ENCODE peak calls at places on chromosomes 7 and 10, in eight cellular contexts. One of them, this sample, is unnamed.

GRCh38 chr7:158252081-158252836 is 335.4 kb downstream of the PTPRN2 start:
- DNase-seq in neuronal stem cell: no peak
- DNase-seq in IMR-90: no peak
- DNase-seq in stimulated activated CD8-positive, alpha-beta memory T cell treated with anti-CD3 and anti-CD28 coated beads, Interleukin-2, amount 100 ng/mL, for 48 hours: no peak
- DNase-seq in T-helper 2 cell: no peak
- DNase-seq in HEK293T: no peak
- DNase-seq in lung microvascular endothelial cell: no peak
- DNase-seq in AG08395: no peak
- DNase-seq in this sample: no peak

GRCh38 chr10:96390460-96390864 is 31.7 kb upstream of the OPALIN start:
- DNase-seq in neuronal stem cell: no peak
- DNase-seq in IMR-90: no peak
- DNase-seq in stimulated activated CD8-positive, alpha-beta memory T cell treated with anti-CD3 and anti-CD28 coated beads, Interleukin-2, amount 100 ng/mL, for 48 hours: no peak
- DNase-seq in T-helper 2 cell: no peak
- DNase-seq in HEK293T: no peak
- DNase-seq in lung microvascular endothelial cell: no peak
- DNase-seq in AG08395: no peak
- DNase-seq in this sample: no peak

GRCh38 chr10:102674566-102674965 is 30.3 kb downstream of the TRIM8 start:
- DNase-seq in neuronal stem cell: peak
- DNase-seq in IMR-90: no peak
- DNase-seq in stimulated activated CD8-positive, alpha-beta memory T cell treated with anti-CD3 and anti-CD28 coated beads, Interleukin-2, amount 100 ng/mL, for 48 hours: no peak
- DNase-seq in T-helper 2 cell: peak
- DNase-seq in HEK293T: no peak
- DNase-seq in lung microvascular endothelial cell: no peak
- DNase-seq in AG08395: no peak
- DNase-seq in this sample: no peak

GRCh38 chr10:83925133-83925532 is 214.2 kb upstream of the GHITM start:
- DNase-seq in neuronal stem cell: no peak
- DNase-seq in IMR-90: no peak
- DNase-seq in stimulated activated CD8-positive, alpha-beta memory T cell treated with anti-CD3 and anti-CD28 coated beads, Interleukin-2, amount 100 ng/mL, for 48 hours: no peak
- DNase-seq in T-helper 2 cell: no peak
- DNase-seq in HEK293T: no peak
- DNase-seq in lung microvascular endothelial cell: no peak
- DNase-seq in AG08395: no peak
- DNase-seq in this sample: no peak

GRCh38 chr7:22667562-22668239 is 59.3 kb upstream of the IL6 start:
- DNase-seq in neuronal stem cell: no peak
- DNase-seq in IMR-90: peak
- DNase-seq in stimulated activated CD8-positive, alpha-beta memory T cell treated with anti-CD3 and anti-CD28 coated beads, Interleukin-2, amount 100 ng/mL, for 48 hours: no peak
- DNase-seq in T-helper 2 cell: peak
- DNase-seq in HEK293T: no peak
- DNase-seq in lung microvascular endothelial cell: peak
- DNase-seq in AG08395: no peak
- DNase-seq in this sample: no peak

GRCh38 chr10:86671419-86671818 is 3.1 kb downstream of the LDB3 start:
- DNase-seq in neuronal stem cell: no peak
- DNase-seq in IMR-90: no peak
- DNase-seq in stimulated activated CD8-positive, alpha-beta memory T cell treated with anti-CD3 and anti-CD28 coated beads, Interleukin-2, amount 100 ng/mL, for 48 hours: no peak
- DNase-seq in T-helper 2 cell: no peak
- DNase-seq in HEK293T: no peak
- DNase-seq in lung microvascular endothelial cell: no peak
- DNase-seq in AG08395: no peak
- DNase-seq in this sample: no peak

GRCh38 chr7:99679032-99679399 is 780 bp downstream of the CYP3A5 start:
- DNase-seq in neuronal stem cell: no peak
- DNase-seq in IMR-90: peak
- DNase-seq in stimulated activated CD8-positive, alpha-beta memory T cell treated with anti-CD3 and anti-CD28 coated beads, Interleukin-2, amount 100 ng/mL, for 48 hours: no peak
- DNase-seq in T-helper 2 cell: no peak
- DNase-seq in HEK293T: no peak
- DNase-seq in lung microvascular endothelial cell: peak
- DNase-seq in AG08395: no peak
- DNase-seq in this sample: no peak

GRCh38 chr7:1463685-1464223 is 4.5 kb upstream of the MICALL2 start:
- DNase-seq in neuronal stem cell: no peak
- DNase-seq in IMR-90: no peak
- DNase-seq in stimulated activated CD8-positive, alpha-beta memory T cell treated with anti-CD3 and anti-CD28 coated beads, Interleukin-2, amount 100 ng/mL, for 48 hours: no peak
- DNase-seq in T-helper 2 cell: no peak
- DNase-seq in HEK293T: no peak
- DNase-seq in lung microvascular endothelial cell: no peak
- DNase-seq in AG08395: no peak
- DNase-seq in this sample: no peak

GRCh38 chr7:137951700-137952099 is 50.2 kb downstream of the CREB3L2 start:
- DNase-seq in neuronal stem cell: no peak
- DNase-seq in IMR-90: no peak
- DNase-seq in stimulated activated CD8-positive, alpha-beta memory T cell treated with anti-CD3 and anti-CD28 coated beads, Interleukin-2, amount 100 ng/mL, for 48 hours: no peak
- DNase-seq in T-helper 2 cell: no peak
- DNase-seq in HEK293T: no peak
- DNase-seq in lung microvascular endothelial cell: no peak
- DNase-seq in AG08395: no peak
- DNase-seq in this sample: no peak

GRCh38 chr10:112960151-112960681 is 10.2 kb downstream of the TCF7L2 start:
- DNase-seq in neuronal stem cell: no peak
- DNase-seq in IMR-90: no peak
- DNase-seq in stimulated activated CD8-positive, alpha-beta memory T cell treated with anti-CD3 and anti-CD28 coated beads, Interleukin-2, amount 100 ng/mL, for 48 hours: no peak
- DNase-seq in T-helper 2 cell: no peak
- DNase-seq in HEK293T: no peak
- DNase-seq in lung microvascular endothelial cell: no peak
- DNase-seq in AG08395: no peak
- DNase-seq in this sample: no peak